ENCODE peak calls at places on chromosomes 11 and 22, in four cellular contexts. O is AG04450, L is HCT116, U is mesendoderm. Y is an unnamed sample.

GRCh38 chr22:48093981-48094380 is 1331.5 kb downstream of the TBC1D22A start:
- DNase-seq in O (no peak), L (no peak), U (no peak), Y (no peak)

GRCh38 chr11:8870461-8871282 is 40.3 kb upstream of the AKIP1 start:
- DNase-seq in O (peak), L (peak), U (peak), Y (peak)

GRCh38 chr11:101860694-101861371 is 54.0 kb upstream of the CEP126 start:
- DNase-seq in O (no peak), L (peak), U (peak), Y (peak)

GRCh38 chr11:78336877-78337553 is 80.6 kb downstream of the GAB2 start:
- DNase-seq in O (no peak), L (no peak), U (no peak), Y (no peak)

GRCh38 chr11:2086239-2087040 is 52.7 kb downstream of the IGF2 start:
- DNase-seq in O (no peak), L (no peak), U (no peak), Y (no peak)

GRCh38 chr11:16611395-16612233 is 126.8 kb upstream of the C11orf58 start:
- DNase-seq in O (no peak), L (no peak), U (peak), Y (no peak)

GRCh38 chr11:124069429-124070401 is 28.6 kb upstream of the OR10G7 start:
- DNase-seq in O (no peak), L (peak), U (peak), Y (peak)

GRCh38 chr11:77127969-77128691 is at the start of gene MYO7A:
- DNase-seq in O (no peak), L (no peak), U (peak), Y (no peak)

GRCh38 chr11:76077575-76078150 is 128.6 kb downstream of the WNT11 start:
- DNase-seq in O (no peak), L (no peak), U (no peak), Y (no peak)

GRCh38 chr11:11279956-11280689 is 72.9 kb downstream of the CSNK2A3 start:
- DNase-seq in O (peak), L (no peak), U (peak), Y (no peak)

GRCh38 chr11:17734986-17735822 is 623 bp downstream of the KCNC1 start:
- DNase-seq in O (peak), L (no peak), U (peak), Y (peak)

GRCh38 chr11:76617553-76618265 is 52.8 kb downstream of the LRRC32 start:
- DNase-seq in O (no peak), L (no peak), U (no peak), Y (no peak)

GRCh38 chr11:6413791-6414231 is 5.1 kb downstream of the APBB1 start:
- DNase-seq in O (no peak), L (no peak), U (no peak), Y (no peak)

GRCh38 chr22:38868886-38869381 is 3.1 kb downstream of the CBX6 start:
- DNase-seq in O (peak), L (peak), U (peak), Y (peak)

GRCh38 chr11:17763244-17763643 is 28.7 kb downstream of the KCNC1 start:
- DNase-seq in O (no peak), L (no peak), U (no peak), Y (no peak)

GRCh38 chr22:27933186-27933983 is 14.3 kb upstream of the PITPNB start:
- DNase-seq in O (no peak), L (no peak), U (no peak), Y (no peak)

GRCh38 chr22:17952273-17952801 is 72.0 kb downstream of the MICAL3 start:
- DNase-seq in O (no peak), L (no peak), U (peak), Y (no peak)

GRCh38 chr11:7668911-7669310 is 4.4 kb downstream of the CYB5R2 start:
- DNase-seq in O (no peak), L (no peak), U (peak), Y (no peak)

GRCh38 chr22:46607483-46608114 is 12.6 kb upstream of the GRAMD4 start:
- DNase-seq in O (no peak), L (no peak), U (no peak), Y (no peak)

GRCh38 chr22:49306632-49306975 is 521.1 kb downstream of the BRD1 start:
- DNase-seq in O (no peak), L (no peak), U (no peak), Y (no peak)

GRCh38 chr11:3086671-3087150 is 29.5 kb upstream of the CARS1 start:
- DNase-seq in O (no peak), L (no peak), U (no peak), Y (no peak)

GRCh38 chr22:50081426-50082196 is 3.6 kb downstream of the MLC1 start:
- DNase-seq in O (no peak), L (no peak), U (no peak), Y (no peak)

GRCh38 chr22:37304595-37305343 is 22.5 kb downstream of the CYTH4 start:
- DNase-seq in O (no peak), L (no peak), U (no peak), Y (no peak)

GRCh38 chr22:27197071-27197470 is 539.7 kb downstream of the MIAT start:
- DNase-seq in O (no peak), L (no peak), U (no peak), Y (no peak)

GRCh38 chr11:82976786-82977185 is 75.2 kb downstream of the DDIAS start:
- DNase-seq in O (no peak), L (no peak), U (no peak), Y (no peak)

GRCh38 chr11:73576226-73576625 is 21.7 kb downstream of the FAM168A start:
- DNase-seq in O (no peak), L (no peak), U (no peak), Y (no peak)

GRCh38 chr11:34601085-34601444 is 19.8 kb upstream of the EHF start:
- DNase-seq in O (peak), L (no peak), U (peak), Y (no peak)

GRCh38 chr11:117071344-117071787 is 26.9 kb downstream of the SIK3 start:
- DNase-seq in O (no peak), L (no peak), U (no peak), Y (no peak)

GRCh38 chr11:91608662-91609061 is 616.0 kb upstream of the FAT3 start:
- DNase-seq in O (no peak), L (no peak), U (no peak), Y (no peak)

GRCh38 chr22:49934144-49934890 is 15.9 kb downstream of the CRELD2 start:
- DNase-seq in O (no peak), L (no peak), U (no peak), Y (no peak)

GRCh38 chr11:124602193-124602592 is 9.0 kb upstream of the PANX3 start:
- DNase-seq in O (no peak), L (peak), U (no peak), Y (no peak)

GRCh38 chr11:66637557-66638176 is 836 bp upstream of the RBM4 start:
- DNase-seq in O (no peak), L (no peak), U (no peak), Y (no peak)

GRCh38 chr11:36726420-36726819 is 128.4 kb upstream of the RAG2 start:
- DNase-seq in O (no peak), L (no peak), U (no peak), Y (no peak)

GRCh38 chr11:126039485-126040271 is 23.0 kb downstream of the CDON start:
- DNase-seq in O (no peak), L (no peak), U (no peak), Y (peak)

GRCh38 chr11:126032374-126032773 is 30.3 kb downstream of the CDON start:
- DNase-seq in O (no peak), L (no peak), U (no peak), Y (no peak)

GRCh38 chr11:126034880-126035279 is 27.8 kb downstream of the CDON start:
- DNase-seq in O (no peak), L (no peak), U (no peak), Y (no peak)

GRCh38 chr11:126034026-126034822 is 28.4 kb downstream of the CDON start:
- DNase-seq in O (no peak), L (no peak), U (peak), Y (no peak)

DNA sequence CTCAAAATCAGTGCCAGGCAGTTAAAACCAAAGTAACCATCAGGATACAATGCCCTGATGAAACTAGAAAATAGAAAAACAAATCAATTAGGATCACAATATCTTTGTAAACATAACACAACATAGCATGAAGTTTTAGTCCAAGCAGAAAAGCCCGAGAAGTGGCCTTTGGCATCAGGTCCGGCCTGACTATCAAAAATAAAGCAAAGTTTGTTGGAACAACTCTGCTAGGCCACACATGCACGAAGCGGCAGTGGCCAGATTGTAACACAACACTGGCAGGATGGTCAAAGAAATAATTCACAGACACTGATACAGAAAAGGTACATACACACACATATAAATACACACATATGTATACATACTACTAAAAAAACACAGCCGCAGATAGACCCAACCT is 26.9 kb downstream of the CDON start:
- DNase-seq in O (no peak), L (no peak), U (no peak), Y (no peak)
- H3K27ac ChIP-seq in O (no peak), L (no peak), U (no peak), Y (no peak)

GRCh38 chr11:111301004-111301839 is 2.9 kb downstream of the POU2AF3 start:
- DNase-seq in O (no peak), L (no peak), U (no peak), Y (no peak)

GRCh38 chr11:111297696-111298095 is 650 bp upstream of the POU2AF3 start:
- DNase-seq in O (no peak), L (no peak), U (no peak), Y (no peak)

GRCh38 chr11:111298466-111299110 is at the start of gene POU2AF3:
- DNase-seq in O (no peak), L (no peak), U (peak), Y (no peak)

GRCh38 chr11:111300569-111300968 is 2.2 kb downstream of the POU2AF3 start:
- DNase-seq in O (no peak), L (no peak), U (no peak), Y (no peak)

DNA sequence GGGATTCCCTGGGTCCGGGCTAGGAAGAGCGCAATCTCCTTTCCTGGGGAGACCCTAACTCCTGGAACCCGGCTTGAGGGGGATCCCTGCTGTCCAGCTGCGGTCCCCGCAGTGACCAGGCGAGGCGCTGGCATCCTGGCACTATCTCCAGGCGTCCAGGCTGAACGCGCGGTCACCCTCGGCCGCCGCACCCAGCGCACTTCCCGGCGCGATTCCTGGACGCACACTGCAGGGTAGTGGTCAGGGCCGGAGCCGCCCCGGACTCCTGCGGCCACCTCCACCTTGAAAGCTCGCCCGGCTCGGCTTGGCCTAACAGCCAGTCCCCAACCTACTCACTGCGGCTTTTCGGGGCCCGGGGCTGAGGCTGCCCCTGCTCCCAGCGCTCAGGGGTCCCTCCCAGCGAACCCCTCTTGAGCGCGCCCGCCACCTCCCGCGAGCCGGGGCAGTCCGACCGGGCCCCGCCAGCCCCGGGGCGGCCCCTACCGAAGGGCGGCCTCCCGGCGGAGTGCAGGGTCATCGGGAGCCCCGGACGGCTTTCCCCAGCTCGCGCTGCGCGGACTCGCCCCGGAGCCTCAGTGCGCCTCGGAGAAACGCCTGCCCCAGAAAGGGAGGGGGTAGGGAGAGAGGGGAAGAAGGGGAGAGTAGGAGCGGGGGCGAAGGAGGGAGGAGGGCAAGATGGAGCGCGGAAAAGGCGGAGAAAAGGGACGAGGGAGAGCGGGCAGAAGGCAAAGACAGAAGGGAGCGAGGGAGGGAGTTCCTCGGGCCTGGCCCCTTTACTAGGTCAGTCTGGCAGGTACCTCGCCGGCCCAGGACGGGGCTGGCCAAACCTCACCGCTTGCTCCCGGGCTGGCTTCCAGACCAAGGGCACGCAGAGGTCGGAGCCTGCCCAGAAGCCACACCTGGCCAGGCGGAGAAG is 1.0 kb downstream of the POU2AF3 start:
- DNase-seq in O (no peak), L (no peak), U (peak), Y (peak)
- H3K27ac ChIP-seq in O (no peak), L (no peak), U (no peak), Y (no peak)

GRCh38 chr11:62905286-62905685 is 15.9 kb downstream of the CHRM1 start:
- DNase-seq in O (no peak), L (no peak), U (no peak), Y (no peak)
- H3K27ac ChIP-seq in O (no peak), L (no peak), U (no peak), Y (no peak)

GRCh38 chr11:33110083-33110482 is 51.2 kb downstream of the CSTF3 start:
- DNase-seq in O (peak), L (no peak), U (no peak), Y (no peak)

GRCh38 chr11:33103836-33104235 is 57.4 kb downstream of the CSTF3 start:
- DNase-seq in O (no peak), L (no peak), U (no peak), Y (no peak)

GRCh38 chr11:33109242-33109641 is 52.0 kb downstream of the CSTF3 start:
- DNase-seq in O (no peak), L (no peak), U (no peak), Y (no peak)
- H3K27ac ChIP-seq in O (no peak), L (no peak), U (no peak), Y (no peak)

GRCh38 chr11:61880454-61880853 is 10.9 kb downstream of the FADS3 start:
- DNase-seq in O (no peak), L (no peak), U (no peak), Y (no peak)

GRCh38 chr11:61879152-61879551 is 12.2 kb downstream of the FADS3 start:
- DNase-seq in O (no peak), L (no peak), U (no peak), Y (no peak)

GRCh38 chr11:61881397-61881796 is 9.9 kb downstream of the FADS3 start:
- DNase-seq in O (no peak), L (no peak), U (peak), Y (no peak)

GRCh38 chr11:61882879-61883278 is 8.5 kb downstream of the FADS3 start:
- DNase-seq in O (no peak), L (no peak), U (no peak), Y (no peak)

GRCh38 chr11:61880050-61880449 is 11.3 kb downstream of the FADS3 start:
- DNase-seq in O (no peak), L (no peak), U (no peak), Y (no peak)
- H3K27ac ChIP-seq in O (no peak), L (no peak), U (no peak), Y (peak)

GRCh38 chr11:118200497-118200896 is 24.1 kb upstream of the SCN2B start:
- DNase-seq in O (no peak), L (no peak), U (no peak), Y (no peak)

GRCh38 chr11:118199135-118199534 is 22.7 kb upstream of the SCN2B start:
- DNase-seq in O (no peak), L (no peak), U (no peak), Y (no peak)

GRCh38 chr11:118200901-118201680 is 23.7 kb downstream of the JAML start:
- DNase-seq in O (no peak), L (no peak), U (no peak), Y (no peak)

GRCh38 chr11:118194835-118195627 is 18.6 kb upstream of the SCN2B start:
- DNase-seq in O (peak), L (no peak), U (peak), Y (peak)

GRCh38 chr11:118198370-118198769 is 21.9 kb upstream of the SCN2B start:
- DNase-seq in O (peak), L (peak), U (peak), Y (peak)
- H3K27ac ChIP-seq in O (no peak), L (no peak), U (no peak), Y (no peak)

DNA sequence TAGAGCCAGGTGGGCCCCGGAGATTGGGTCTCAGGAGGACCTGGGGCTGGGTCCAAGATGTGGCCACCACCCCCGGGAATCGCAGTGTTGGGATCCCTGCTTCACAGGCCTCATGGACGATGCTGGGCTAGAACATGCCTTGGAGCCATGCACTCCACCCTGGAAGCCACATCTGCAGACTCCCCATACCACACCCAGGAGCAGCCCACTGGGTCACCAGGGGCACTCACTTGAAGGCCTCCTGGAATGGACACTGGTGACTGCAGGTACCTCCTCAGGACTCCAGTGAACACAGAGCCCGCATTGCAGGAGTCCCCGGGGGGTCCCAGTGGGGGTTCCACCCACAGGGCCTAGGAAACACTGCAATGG is 25.0 kb downstream of the RTN4R start:
- DNase-seq in O (no peak), L (no peak), U (no peak), Y (no peak)
- H3K27ac ChIP-seq in O (no peak), L (peak), U (no peak), Y (peak)